ENCODE peak calls at places on chromosome X, in eight cellular contexts. T is foreskin fibroblast, B is uterus, P is fibroblast of mammary gland, O is fibroblast of pulmonary artery, R is OCI-LY7, G is colonic mucosa, U is psoas muscle. H is an unnamed sample.

GRCh38 chrX:45775462-45775861 is 574.8 kb upstream of the DIPK2B start:
- DNase-seq in B (no peak), T (peak), U (no peak), O (peak), R (no peak), G (no peak), P (peak), H (no peak)

GRCh38 chrX:118795528-118795927 is 28.1 kb upstream of the ZCCHC12 start:
- DNase-seq in T (no peak), P (peak), O (no peak), U (no peak), G (no peak), R (no peak), B (no peak), H (no peak)

GRCh38 chrX:53088136-53088974 is 5.6 kb upstream of the KANTR start:
- DNase-seq in B (peak), U (peak), R (no peak), P (peak), T (peak), O (peak), G (peak), H (no peak)

GRCh38 chrX:103310592-103311400 is at the start of gene BEX2:
- DNase-seq in R (peak), T (no peak), U (peak), B (peak), P (peak), O (peak), G (peak), H (no peak)

GRCh38 chrX:147376601-147377387 is 534.9 kb upstream of the FMR1 start:
- DNase-seq in P (no peak), T (no peak), B (no peak), U (no peak), R (peak), G (no peak), O (no peak), H (no peak)

GRCh38 chrX:107054978-107055377 is 55.0 kb upstream of the MORC4 start:
- DNase-seq in R (no peak), P (no peak), B (no peak), G (no peak), T (no peak), O (no peak), U (no peak), H (no peak)

GRCh38 chrX:1072637-1073377 is 139.6 kb downstream of the CRLF2 start:
- DNase-seq in T (no peak), G (no peak), R (peak), P (no peak), B (no peak), O (no peak), U (no peak), H (no peak)

GRCh38 chrX:40806511-40807220 is 71.3 kb upstream of the MED14 start:
- DNase-seq in R (no peak), P (peak), B (no peak), T (no peak), O (no peak), U (no peak), G (no peak), H (no peak)

GRCh38 chrX:118884552-118885138 is 61.0 kb downstream of the ZCCHC12 start:
- DNase-seq in U (no peak), B (no peak), T (no peak), G (peak), O (no peak), R (no peak), P (no peak), H (no peak)

GRCh38 chrX:29852767-29853166 is 362.6 kb upstream of the MAGEB2 start:
- DNase-seq in T (no peak), U (no peak), R (no peak), G (no peak), P (peak), O (peak), B (no peak), H (no peak)

GRCh38 chrX:7941390-7942042 is 14.3 kb upstream of the PNPLA4 start:
- DNase-seq in O (peak), U (no peak), G (peak), P (peak), R (peak), B (no peak), T (peak), H (peak)

GRCh38 chrX:21493226-21493850 is 119.1 kb downstream of the CNKSR2 start:
- DNase-seq in R (no peak), P (peak), T (peak), B (no peak), O (peak), U (no peak), G (no peak), H (no peak)

GRCh38 chrX:49995795-49996455 is 73.5 kb downstream of the CLCN5 start:
- DNase-seq in U (no peak), O (no peak), G (no peak), R (no peak), B (no peak), T (no peak), P (no peak), H (no peak)

GRCh38 chrX:63784346-63784901 is 590 bp downstream of the ARHGEF9 start:
- DNase-seq in G (peak), T (no peak), O (no peak), B (no peak), P (no peak), U (no peak), R (no peak), H (no peak)
- H3K4me3 ChIP-seq in G (peak), T (peak), O (peak), B (peak), P (peak), U (peak), R (no peak), H (no peak)

GRCh38 chrX:47584714-47585113 is 2.5 kb downstream of the TIMP1 start:
- DNase-seq in G (no peak), U (no peak), R (no peak), O (peak), T (no peak), P (peak), B (no peak), H (no peak)
- H3K4me3 ChIP-seq in G (no peak), U (no peak), R (no peak), O (peak), T (no peak), P (peak), B (no peak), H (peak)

DNA sequence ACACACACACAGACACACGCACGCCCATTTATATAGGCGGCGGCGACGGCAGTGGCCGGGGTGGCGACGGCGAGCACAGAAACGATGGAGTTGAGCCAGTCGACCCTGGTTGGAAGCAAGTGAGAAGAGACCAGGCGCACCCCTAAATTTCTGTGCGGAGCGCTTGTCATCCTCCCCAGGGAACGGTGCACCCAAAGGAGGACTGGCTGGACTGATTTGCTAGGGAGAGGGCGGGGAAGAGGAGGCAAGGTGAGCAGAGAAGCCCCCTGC is 296 bp downstream of the NHS start:
- DNase-seq in T (no peak), O (no peak), P (no peak), U (no peak), R (no peak), B (peak), G (peak), H (no peak)
- H3K4me3 ChIP-seq in T (peak), O (peak), P (peak), U (peak), R (no peak), B (peak), G (peak), H (peak)

GRCh38 chrX:32532282-32532681 is 679.1 kb downstream of the DMD start:
- DNase-seq in G (no peak), R (no peak), O (peak), U (no peak), B (no peak), P (no peak), T (no peak), H (no peak)

GRCh38 chrX:32533848-32534247 is 677.5 kb downstream of the DMD start:
- DNase-seq in U (no peak), O (no peak), R (no peak), P (no peak), G (no peak), B (no peak), T (no peak), H (no peak)

GRCh38 chrX:32525234-32525633 is 686.1 kb downstream of the DMD start:
- DNase-seq in T (no peak), U (no peak), B (no peak), O (no peak), G (no peak), R (no peak), P (no peak), H (no peak)

DNA sequence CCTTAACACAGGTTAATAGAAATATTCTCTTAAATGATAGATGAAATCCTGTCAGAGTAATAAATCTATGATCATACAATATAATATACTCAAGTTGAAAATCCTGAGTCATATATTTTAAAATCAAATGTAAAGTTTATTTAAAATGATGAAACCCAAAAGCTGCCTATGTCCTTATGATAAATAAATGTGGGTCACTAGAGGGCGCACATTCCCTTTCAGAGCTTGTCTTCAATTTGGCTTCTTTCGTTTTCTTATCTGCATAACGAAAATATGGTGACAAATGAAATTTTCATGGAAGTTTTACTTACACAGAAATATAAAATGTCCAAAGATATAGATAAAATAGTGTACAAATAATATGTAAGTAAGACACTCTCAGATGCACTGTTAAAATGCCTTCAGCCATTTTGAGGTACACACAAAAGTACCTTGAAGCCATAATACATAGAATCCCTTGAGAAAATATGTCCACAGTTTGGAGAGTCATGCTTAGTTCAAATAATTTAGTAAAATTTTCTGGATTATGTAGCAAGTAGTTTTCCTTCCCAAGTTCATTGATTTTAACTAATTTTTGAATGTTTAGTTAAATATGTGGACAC is 680.4 kb downstream of the DMD start:
- DNase-seq in U (no peak), P (peak), T (no peak), O (peak), R (peak), G (peak), B (peak), H (no peak)
- H3K4me3 ChIP-seq in U (no peak), P (no peak), T (no peak), O (peak), R (peak), G (no peak), B (no peak), H (no peak)

GRCh38 chrX:65999563-66000148 is 40.2 kb downstream of the VSIG4 start:
- DNase-seq in U (no peak), G (no peak), T (no peak), R (no peak), P (no peak), B (no peak), O (no peak), H (no peak)

GRCh38 chrX:65997978-65998717 is 41.7 kb downstream of the VSIG4 start:
- DNase-seq in G (no peak), O (no peak), P (no peak), R (no peak), B (no peak), T (no peak), U (no peak), H (no peak)

GRCh38 chrX:66000178-66000577 is 39.7 kb downstream of the VSIG4 start:
- DNase-seq in T (no peak), U (no peak), B (no peak), R (no peak), O (no peak), P (no peak), G (no peak), H (no peak)

GRCh38 chrX:66000628-66001275 is 39.1 kb downstream of the VSIG4 start:
- DNase-seq in P (no peak), T (no peak), R (no peak), G (no peak), B (no peak), O (no peak), U (no peak), H (no peak)

DNA sequence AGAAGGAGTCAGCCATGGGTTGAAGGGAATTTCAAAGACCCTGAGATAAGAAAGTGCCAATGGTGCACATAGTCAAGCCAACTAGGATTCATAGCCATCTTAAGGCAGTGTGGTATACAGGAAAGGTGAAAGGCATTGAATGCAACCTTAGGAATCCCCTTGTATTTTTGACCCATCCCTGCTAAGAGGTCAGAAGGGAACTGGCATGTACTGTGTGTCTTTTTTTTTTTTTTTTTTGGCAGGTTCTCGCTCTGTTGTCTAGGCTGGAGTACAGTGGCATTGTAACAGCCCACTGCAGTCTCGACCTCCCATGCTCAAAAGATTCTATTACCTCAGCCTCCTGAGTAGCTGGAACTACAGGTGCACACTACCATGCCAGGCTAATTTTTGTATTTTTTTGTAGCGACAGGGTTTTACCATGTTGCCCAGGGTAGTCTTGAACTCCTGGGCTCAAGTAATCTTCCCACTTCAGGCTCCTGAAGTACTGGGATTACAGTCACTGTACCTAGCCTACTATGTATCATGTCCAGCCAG is 40.8 kb downstream of the VSIG4 start:
- DNase-seq in U (no peak), O (no peak), G (no peak), B (no peak), T (no peak), P (no peak), R (no peak), H (no peak)
- H3K4me3 ChIP-seq in U (no peak), O (no peak), G (no peak), B (no peak), T (no peak), P (no peak), R (no peak), H (no peak)

DNA sequence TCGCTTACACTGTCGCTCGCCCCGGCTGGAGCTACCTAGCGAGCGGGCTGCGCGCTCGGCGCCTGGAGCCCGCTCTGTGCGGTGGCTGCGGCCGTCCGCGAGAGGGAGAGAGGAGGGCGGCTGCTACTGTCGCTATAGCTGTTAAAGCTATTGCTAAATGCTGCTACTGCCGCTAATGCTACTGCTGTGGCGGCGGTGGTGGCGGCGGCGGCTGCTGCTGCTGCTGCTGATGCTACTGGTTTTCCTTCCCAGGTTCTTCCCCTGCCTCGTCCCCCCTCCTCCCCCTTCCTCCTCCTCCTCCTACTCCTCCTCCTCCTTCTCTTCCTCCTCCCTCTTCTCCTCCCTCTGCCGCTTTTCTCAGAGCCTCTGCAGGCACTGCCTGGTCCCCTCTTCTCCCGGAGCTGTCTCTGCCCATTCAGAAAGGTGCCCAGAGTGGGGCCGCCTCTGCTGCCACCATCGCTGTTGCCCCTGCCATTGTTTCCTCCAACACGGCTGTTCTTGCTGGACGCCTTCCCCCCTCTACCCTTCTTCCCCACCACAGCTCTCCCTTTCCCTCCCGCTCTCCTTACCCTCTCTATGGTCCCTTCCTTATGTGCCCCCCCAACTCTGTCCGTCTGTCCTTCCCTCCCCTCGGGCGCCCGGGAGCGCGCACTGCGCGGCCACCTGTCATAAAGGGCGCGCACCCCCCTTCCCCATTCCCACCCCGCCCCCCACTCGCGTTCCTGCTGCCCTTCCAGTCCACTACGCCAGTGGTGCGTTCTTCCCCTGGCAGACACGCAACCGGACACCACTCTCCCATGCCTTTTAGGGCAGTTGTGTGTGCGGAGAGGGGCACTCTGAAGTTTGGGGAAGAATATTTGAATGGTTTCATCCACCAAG is at the start of gene NEXMIF:
- DNase-seq in O (peak), R (no peak), B (peak), T (peak), P (peak), G (peak), U (no peak), H (no peak)
- H3K4me3 ChIP-seq in O (peak), R (no peak), B (peak), T (peak), P (no peak), G (peak), U (peak), H (no peak)

GRCh38 chrX:13009256-13009655 is 34.3 kb downstream of the TMSB4X start:
- DNase-seq in T (no peak), R (no peak), O (no peak), U (no peak), B (no peak), G (no peak), P (no peak), H (no peak)

GRCh38 chrX:13009844-13010243 is 34.6 kb downstream of the FAM9C start:
- DNase-seq in B (no peak), T (no peak), G (no peak), P (no peak), U (no peak), R (no peak), O (no peak), H (no peak)

GRCh38 chrX:13008851-13009250 is 33.9 kb downstream of the TMSB4X start:
- DNase-seq in T (no peak), O (no peak), P (no peak), B (no peak), G (no peak), R (no peak), U (no peak), H (no peak)

GRCh38 chrX:13007519-13008188 is 32.7 kb downstream of the TMSB4X start:
- DNase-seq in O (peak), B (no peak), G (no peak), T (no peak), P (peak), U (no peak), R (no peak), H (no peak)

DNA sequence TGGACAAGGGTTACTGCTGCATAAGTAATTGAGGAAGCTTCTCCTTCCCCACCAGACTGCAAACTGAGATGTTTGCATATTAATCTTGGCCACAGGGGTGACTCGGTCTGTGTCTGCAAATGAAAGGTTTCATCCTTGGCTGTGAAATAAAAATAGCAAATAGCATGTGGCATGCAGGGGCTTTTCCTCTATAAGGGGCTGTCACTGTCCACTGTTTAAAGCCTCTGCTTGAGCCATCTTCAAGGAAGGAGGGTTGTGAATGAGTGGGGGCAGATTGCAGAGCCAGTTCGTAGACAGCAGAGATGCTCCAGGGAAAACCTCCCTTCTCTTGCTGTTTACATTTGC is 33.3 kb downstream of the TMSB4X start:
- DNase-seq in O (no peak), G (no peak), P (no peak), R (peak), B (no peak), U (no peak), T (no peak), H (no peak)
- H3K4me3 ChIP-seq in O (no peak), G (no peak), P (no peak), R (no peak), B (no peak), U (no peak), T (no peak), H (no peak)

GRCh38 chrX:16785247-16786138 is 773 bp upstream of the TXLNG start:
- DNase-seq in B (peak), U (peak), O (no peak), R (peak), G (peak), P (no peak), T (no peak), H (no peak)
- H3K4me3 ChIP-seq in B (peak), U (peak), O (peak), R (peak), G (peak), P (peak), T (peak), H (peak)

DNA sequence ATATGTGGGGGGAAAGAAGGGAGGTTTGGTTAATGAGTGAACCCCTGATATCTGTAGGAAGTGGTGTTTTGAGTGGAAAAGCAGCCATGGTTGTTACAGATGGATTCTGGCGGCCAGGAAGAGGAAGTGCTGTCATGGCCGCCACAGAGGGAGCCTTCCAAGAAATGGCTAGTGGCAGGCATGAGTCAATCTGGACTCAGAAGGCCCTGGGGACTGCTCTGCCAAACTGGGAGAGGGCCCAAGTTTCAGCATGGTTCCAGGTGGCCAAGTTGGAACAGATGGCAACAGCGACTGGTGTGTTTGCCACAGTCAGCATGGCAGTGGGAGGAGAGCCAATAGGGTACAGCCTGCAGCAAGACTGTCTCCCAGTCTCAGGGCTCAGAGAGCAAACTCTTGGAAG is 32.5 kb downstream of the ETDB start:
- DNase-seq in O (no peak), R (no peak), P (peak), U (no peak), B (no peak), G (no peak), T (no peak), H (no peak)
- H3K4me3 ChIP-seq in O (no peak), R (no peak), P (no peak), U (no peak), B (no peak), G (no peak), T (no peak), H (no peak)